ENCODE peak calls at places on chromosomes 12 and 14, in five cellular contexts. V is keratinocyte, F is K562, O is cardiac muscle cell, K is pancreas. P is an unnamed sample. For H3K27me3, the result is how much of the 10 kb centered on the place peaks cover.

GRCh38 chr14:22715186-22715812 is 51.2 kb upstream of the OXA1L start:
- DNase-seq in K (no peak), F (peak), O (no peak), V (no peak), P (no peak)

GRCh38 chr12:80946591-80946990 is 8.9 kb upstream of the LIN7A start:
- DNase-seq in V (no peak), K (no peak), O (no peak), F (no peak), P (no peak)

GRCh38 chr14:80434574-80435321 is 223.4 kb upstream of the DIO2 start:
- DNase-seq in O (no peak), V (peak), F (no peak), K (peak), P (no peak)

GRCh38 chr12:116039081-116039480 is 238.4 kb downstream of the MED13L start:
- DNase-seq in K (no peak), V (no peak), F (no peak), O (no peak), P (no peak)

GRCh38 chr14:38078393-38078792 is 129.3 kb upstream of the SSTR1 start:
- DNase-seq in V (no peak), O (no peak), K (peak), F (no peak), P (peak)

GRCh38 chr14:58705066-58705465 is 67.3 kb downstream of the DACT1 start:
- DNase-seq in V (no peak), K (no peak), O (no peak), F (no peak), P (no peak)

GRCh38 chr12:90043264-90043663 is 334.6 kb upstream of the ATP2B1 start:
- DNase-seq in V (no peak), K (no peak), O (no peak), F (no peak), P (no peak)

GRCh38 chr12:111438501-111438900 is 32.8 kb downstream of the SH2B3 start:
- DNase-seq in V (peak), O (no peak), K (no peak), F (no peak), P (peak)

GRCh38 chr12:92942905-92943304 is 13.8 kb upstream of the EEA1 start:
- DNase-seq in V (no peak), K (no peak), F (no peak), O (no peak), P (no peak)

GRCh38 chr14:69693823-69694729 is 72.9 kb upstream of the SRSF5 start:
- DNase-seq in K (peak), F (peak), O (no peak), V (no peak), P (no peak)

GRCh38 chr14:37150414-37150813 is 22.0 kb downstream of the SLC25A21 start:
- DNase-seq in F (peak), O (peak), K (no peak), V (no peak), P (no peak)

GRCh38 chr14:65412881-65413738 is 580 bp downstream of the FUT8 start:
- DNase-seq in V (no peak), O (peak), K (peak), F (no peak), P (peak)

GRCh38 chr12:72272731-72273498 is 745 bp downstream of the TRHDE start:
- DNase-seq in O (peak), F (no peak), K (peak), V (no peak), P (no peak)
- H3K27me3 ChIP-seq in O (half or more), F (under half), K (under half), V (under half), P (under half)

GRCh38 chr12:56151672-56152131 is 685 bp upstream of the MYL6B start:
- DNase-seq in F (peak), O (peak), V (no peak), K (peak), P (peak)
- TF ChIP-seq CTCF in F (peak), O (peak), V (no peak), K (peak), P (no peak)

DNA sequence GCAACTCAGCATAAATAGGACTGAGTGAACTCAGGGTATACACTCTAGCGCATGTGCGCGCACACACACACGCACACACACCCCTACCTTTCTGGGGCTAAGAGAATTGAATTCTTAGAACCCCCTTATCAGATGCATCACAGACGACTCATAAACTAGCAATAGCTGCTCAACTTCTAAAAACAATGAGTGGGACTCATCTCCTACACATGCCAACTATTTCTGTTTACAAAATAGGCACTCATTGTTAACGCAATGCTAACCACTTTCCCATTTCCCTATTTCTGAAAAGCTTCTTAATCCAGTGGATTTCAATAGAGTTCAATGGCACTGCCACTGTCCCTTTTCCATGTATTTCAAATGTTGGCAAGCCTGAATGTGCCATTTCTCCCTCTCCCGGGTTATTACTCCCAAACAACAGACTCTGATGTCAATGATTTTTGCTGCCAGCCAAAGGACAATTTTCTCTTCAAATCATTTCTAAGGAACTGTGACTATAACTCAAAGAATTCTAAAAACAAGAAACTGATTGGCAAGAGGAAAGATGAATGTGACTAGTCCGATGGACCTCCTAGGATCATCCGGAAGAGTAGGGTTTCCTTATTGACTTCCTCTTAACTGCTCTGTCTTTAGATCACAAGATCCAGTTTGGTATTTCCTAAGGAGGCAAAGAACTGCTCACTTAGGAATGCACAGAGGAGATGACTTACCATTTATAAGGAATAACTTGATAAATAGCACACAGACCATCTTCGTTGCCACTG is 48.8 kb downstream of the SLC38A1 start:
- DNase-seq in F (peak), V (no peak), K (no peak), O (no peak), P (no peak)
- H3K4me3 ChIP-seq in F (no peak), V (peak), K (no peak), O (no peak), P (no peak)

DNA sequence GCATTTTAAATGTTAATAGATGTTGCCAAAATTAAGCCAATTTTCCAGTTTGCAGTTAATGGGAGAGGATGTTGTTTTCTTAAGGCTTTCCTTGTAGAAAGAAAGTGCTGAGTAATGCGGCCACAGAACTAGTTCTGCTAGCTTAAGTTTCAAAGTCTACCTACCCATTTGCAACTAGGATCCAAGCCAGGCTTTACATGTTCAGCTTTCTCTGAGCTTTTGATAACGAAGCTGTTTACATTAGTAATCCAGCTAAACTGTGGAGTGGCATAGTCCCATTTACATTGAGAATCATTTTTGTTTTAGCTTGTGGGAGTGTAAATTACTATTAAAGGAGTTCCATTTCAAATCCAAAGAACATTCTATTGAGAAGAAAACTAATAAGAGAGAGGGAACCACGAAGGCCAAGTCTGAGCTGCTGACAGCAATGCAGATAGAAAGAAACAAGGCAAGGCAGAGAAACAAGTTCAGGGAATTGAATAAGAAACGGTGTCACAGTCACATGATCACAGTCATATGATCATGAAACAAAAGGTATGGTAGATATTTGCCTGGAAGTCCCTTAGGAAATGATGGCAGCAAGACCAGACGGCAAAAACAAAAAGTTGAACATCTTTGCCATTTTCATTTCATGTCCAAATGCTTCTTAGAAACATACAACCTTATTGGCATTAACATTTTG is 274.9 kb downstream of the PAWR start:
- DNase-seq in F (no peak), V (no peak), K (no peak), O (no peak), P (no peak)
- H3K27me3 ChIP-seq in F (under half), V (under half), K (under half), O (under half), P (under half)

GRCh38 chr14:55430024-55430690 is 10.3 kb downstream of the TBPL2 start:
- DNase-seq in K (peak), F (peak), O (peak), V (peak), P (peak)
- TF ChIP-seq CTCF in K (peak), F (peak), O (peak), V (peak), P (peak)

P was measured in lung.